ENCODE peak calls at places on chromosomes 2 and 18, in four cellular contexts. M is brain microvascular endothelial cell, R is progenitor cell of endocrine pancreas, I is esophagus muscularis mucosa. Q is an unnamed sample.

GRCh38 chr18:37930640-37931039 is 365.0 kb upstream of the CELF4 start:
- DNase-seq in M (no peak), R (no peak), I (no peak), Q (no peak)

GRCh38 chr18:21163647-21164625 is 52.3 kb upstream of the ROCK1 start:
- DNase-seq in M (peak), R (no peak), I (no peak), Q (no peak)

GRCh38 chr2:190188289-190188688 is 125.8 kb upstream of the MSTN start:
- DNase-seq in M (no peak), R (no peak), I (no peak), Q (no peak)

GRCh38 chr18:48640566-48641270 is 101.9 kb downstream of the CTIF start:
- DNase-seq in M (peak), R (no peak), I (no peak), Q (no peak)

GRCh38 chr2:203720011-203720410 is 13.6 kb downstream of the CD28 start:
- DNase-seq in M (no peak), R (no peak), I (no peak), Q (no peak)

GRCh38 chr2:58633576-58634365 is 392.6 kb upstream of the FANCL start:
- DNase-seq in M (peak), R (no peak), I (no peak), Q (no peak)

GRCh38 chr2:14614011-14614410 is 18.5 kb upstream of the LRATD1 start:
- DNase-seq in M (no peak), R (no peak), I (no peak), Q (no peak)

GRCh38 chr2:149063177-149063576 is 24.7 kb downstream of the LYPD6B start:
- DNase-seq in M (no peak), R (no peak), I (no peak), Q (no peak)

GRCh38 chr2:168889635-168890005 is 610 bp downstream of the SPC25 start:
- DNase-seq in M (no peak), R (no peak), I (no peak), Q (no peak)

GRCh38 chr2:206642075-206643025 is at the start of gene FAM237A:
- DNase-seq in M (peak), R (peak), I (no peak), Q (no peak)

GRCh38 chr2:215441560-215442391 is 5.9 kb upstream of the FN1 start:
- DNase-seq in M (no peak), R (no peak), I (no peak), Q (no peak)

GRCh38 chr2:74142340-74142739 is 5.4 kb downstream of the BOLA3 start:
- DNase-seq in M (no peak), R (no peak), I (peak), Q (peak)

GRCh38 chr2:61433606-61434005 is 37.3 kb downstream of the USP34 start:
- DNase-seq in M (no peak), R (no peak), I (peak), Q (no peak)

GRCh38 chr2:12721571-12722444 is 5.1 kb downstream of the TRIB2 start:
- DNase-seq in M (peak), R (no peak), I (no peak), Q (peak)

GRCh38 chr2:238601433-238602222 is 174.9 kb downstream of the ASB1 start:
- DNase-seq in M (no peak), R (no peak), I (peak), Q (no peak)

GRCh38 chr2:44168684-44169154 is at the start of gene PPM1B:
- DNase-seq in M (no peak), R (peak), I (no peak), Q (peak)

GRCh38 chr2:230798769-230799399 is 65.9 kb upstream of the ITM2C start:
- DNase-seq in M (peak), R (no peak), I (no peak), Q (peak)

GRCh38 chr2:68157402-68158133 is at the start of gene PNO1:
- DNase-seq in M (peak), R (peak), I (peak), Q (peak)
- TF ChIP-seq CTCF in M (peak), R (peak), I (no peak), Q (no peak)

GRCh38 chr2:233311241-233311926 is 3.8 kb downstream of the SAG start:
- DNase-seq in M (no peak), R (no peak), I (no peak), Q (no peak)
- TF ChIP-seq CTCF in M (no peak), R (no peak), I (no peak), Q (no peak)

DNA sequence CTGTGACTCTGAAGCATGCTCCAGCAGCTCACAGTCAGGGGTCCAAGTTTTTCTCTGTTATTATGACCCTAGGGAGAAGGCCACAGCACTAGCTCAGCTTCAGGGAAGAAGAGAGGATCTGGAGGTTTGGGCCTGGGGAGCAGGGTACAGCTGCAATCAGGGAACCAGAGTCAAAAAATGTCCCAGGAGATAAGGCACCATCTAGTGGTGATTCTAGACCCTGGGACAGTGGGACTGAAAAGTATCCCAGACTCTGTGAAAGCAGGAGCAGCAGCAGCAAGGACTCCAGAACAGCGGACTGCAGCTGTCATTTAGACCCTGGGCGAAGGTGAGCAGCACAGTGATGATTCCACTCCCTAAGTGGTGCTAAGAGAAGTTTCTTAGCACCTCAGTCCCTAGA is 278.4 kb upstream of the DDX18 start:
- DNase-seq in M (no peak), R (no peak), I (no peak), Q (no peak)
- TF ChIP-seq CTCF in M (no peak), R (peak), I (no peak), Q (peak)

DNA sequence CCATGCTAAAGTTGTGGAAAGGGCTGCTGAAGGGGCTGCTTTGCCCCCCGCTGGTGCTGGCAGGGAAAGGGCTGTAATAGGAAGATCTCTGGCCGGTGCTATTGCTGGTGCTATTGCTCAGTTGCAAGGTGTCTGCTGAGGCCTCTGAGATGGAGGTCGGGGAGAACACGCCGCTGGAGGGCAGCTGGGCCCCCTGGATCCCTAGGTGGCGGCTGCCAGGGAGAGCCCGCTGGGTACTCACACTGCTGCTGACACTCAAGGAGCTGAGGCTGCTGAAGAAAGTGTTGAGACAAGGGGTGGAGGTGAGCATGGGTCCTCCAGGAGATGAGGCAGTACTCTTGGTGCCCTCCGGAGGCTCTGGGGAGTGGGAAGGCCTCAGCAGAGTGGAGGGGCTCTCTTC is 4.2 kb downstream of the FOXI3 start:
- DNase-seq in M (no peak), R (no peak), I (no peak), Q (no peak)
- TF ChIP-seq CTCF in M (no peak), R (no peak), I (no peak), Q (no peak)

DNA sequence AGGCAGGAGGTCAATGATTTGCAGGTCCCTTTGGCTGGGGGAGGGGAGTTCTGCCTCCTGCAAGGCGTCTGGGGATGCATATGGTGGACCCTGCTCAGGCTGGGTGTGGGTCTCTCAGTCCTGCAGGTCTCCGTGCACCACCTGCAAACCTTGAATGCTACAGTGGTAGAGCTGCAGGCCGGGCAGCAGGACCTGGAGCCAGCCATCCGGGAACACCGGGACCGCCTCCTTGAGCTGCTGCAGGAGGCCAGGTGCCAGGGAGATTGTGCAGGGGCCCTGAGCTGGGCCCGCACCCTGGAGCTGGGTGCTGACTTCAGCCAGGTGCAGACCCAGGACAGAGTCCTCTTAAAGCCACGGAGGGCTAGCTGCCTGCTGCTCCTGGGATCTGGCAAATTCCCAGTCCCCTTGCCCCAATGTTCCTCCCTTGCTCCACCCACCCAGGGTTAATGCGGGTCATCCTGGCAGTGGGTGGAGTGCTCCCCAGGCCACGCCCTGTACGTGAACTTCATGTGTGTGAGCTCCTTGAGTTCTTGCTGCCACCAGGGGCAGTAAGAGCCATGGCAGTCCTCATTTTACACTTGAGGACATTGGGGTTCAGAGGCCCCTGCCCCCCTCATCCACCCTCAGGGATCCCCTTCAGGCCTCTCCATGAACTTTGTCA is 3.1 kb downstream of the PROM2 start:
- DNase-seq in M (no peak), R (no peak), I (no peak), Q (peak)
- TF ChIP-seq CTCF in M (peak), R (peak), I (no peak), Q (peak)

GRCh38 chr2:104429978-104430740 is 423.8 kb upstream of the POU3F3 start:
- DNase-seq in M (no peak), R (no peak), I (no peak), Q (no peak)
- TF ChIP-seq CTCF in M (no peak), R (no peak), I (no peak), Q (no peak)

GRCh38 chr2:31058096-31058843 is 80.0 kb downstream of the GALNT14 start:
- DNase-seq in M (no peak), R (no peak), I (no peak), Q (no peak)
- TF ChIP-seq CTCF in M (no peak), R (no peak), I (no peak), Q (no peak)

GRCh38 chr2:42361728-42362298 is 796 bp upstream of the COX7A2L start:
- DNase-seq in M (no peak), R (no peak), I (no peak), Q (no peak)

GRCh38 chr2:42359304-42359749 is 1.7 kb downstream of the COX7A2L start:
- DNase-seq in M (no peak), R (no peak), I (no peak), Q (no peak)

GRCh38 chr2:42359894-42360483 is 1.0 kb downstream of the COX7A2L start:
- DNase-seq in M (no peak), R (no peak), I (no peak), Q (no peak)

GRCh38 chr2:42360493-42360889 is 526 bp downstream of the COX7A2L start:
- DNase-seq in M (no peak), R (no peak), I (no peak), Q (no peak)

DNA sequence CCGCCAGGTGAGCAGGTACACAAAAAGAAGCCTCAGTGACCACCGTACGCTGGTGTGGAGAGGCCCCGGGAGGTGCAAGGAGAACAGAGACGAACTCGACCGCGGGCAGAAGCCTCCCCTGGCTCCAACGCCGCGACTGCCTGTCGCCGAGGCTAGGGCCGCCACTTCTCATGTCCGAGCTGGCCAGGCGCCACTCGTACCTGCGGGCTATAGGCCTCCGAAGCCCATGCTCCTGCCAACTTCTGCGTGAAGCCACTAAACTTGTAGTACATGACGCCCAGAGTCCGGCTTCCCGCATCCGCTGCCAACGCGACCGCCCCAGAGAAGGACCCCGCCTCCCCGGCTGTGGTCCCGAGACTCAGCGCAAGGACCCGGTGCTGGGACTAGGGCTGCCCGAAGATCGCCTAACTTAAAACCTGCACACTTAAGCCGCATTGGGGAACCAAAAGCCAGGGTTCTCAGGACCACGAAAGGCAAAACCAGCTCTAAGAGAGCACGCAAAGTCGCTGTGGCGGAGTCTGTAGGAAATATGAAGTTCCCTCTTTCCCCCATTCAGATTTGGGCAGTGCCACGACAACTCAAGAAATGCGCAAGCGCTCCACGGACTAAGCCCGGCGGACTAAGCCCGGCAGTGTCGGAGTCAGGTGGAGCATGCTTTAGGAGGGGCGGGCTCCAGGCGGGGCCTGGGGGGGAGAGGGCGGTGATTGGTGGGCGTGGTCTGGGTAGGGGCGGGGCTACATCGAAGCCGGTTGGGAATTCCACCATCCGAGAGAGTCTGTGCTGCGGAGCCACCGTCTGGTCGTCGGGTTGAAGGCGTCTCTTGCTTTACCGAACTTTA is at the start of gene COX7A2L:
- DNase-seq in M (peak), R (peak), I (peak), Q (peak)
- TF ChIP-seq CTCF in M (peak), R (peak), I (peak), Q (peak)

GRCh38 chr2:159362816-159363251 is 76.3 kb upstream of the WDSUB1 start:
- DNase-seq in M (no peak), R (no peak), I (no peak), Q (no peak)

GRCh38 chr2:159371506-159371905 is 85.0 kb upstream of the WDSUB1 start:
- DNase-seq in M (no peak), R (no peak), I (no peak), Q (no peak)

GRCh38 chr2:159362094-159362493 is 75.6 kb upstream of the WDSUB1 start:
- DNase-seq in M (no peak), R (no peak), I (no peak), Q (no peak)

GRCh38 chr2:159366538-159366937 is 80.0 kb upstream of the WDSUB1 start:
- DNase-seq in M (no peak), R (no peak), I (no peak), Q (no peak)
- TF ChIP-seq CTCF in M (no peak), R (no peak), I (no peak), Q (no peak)